ENCODE peak calls at places on chromosomes 1 and 21, in four cellular contexts. J is lung, R is lower leg skin, A is lower lobe of right lung. V is an unnamed sample.

GRCh38 chr21:36719614-36720013 is 20.7 kb downstream of the SIM2 start:
- DNase-seq in J (no peak), R (no peak), A (no peak), V (no peak)

GRCh38 chr1:209427811-209428210 is 155.7 kb upstream of the CAMK1G start:
- DNase-seq in J (no peak), R (peak), A (no peak), V (no peak)

GRCh38 chr1:37875833-37876232 is 16.4 kb upstream of the MTF1 start:
- DNase-seq in J (no peak), R (no peak), A (no peak), V (no peak)

GRCh38 chr1:159854693-159855192 is 7.7 kb downstream of the VSIG8 start:
- DNase-seq in J (peak), R (peak), A (peak), V (peak)

GRCh38 chr1:66043186-66043585 is 250.5 kb downstream of the PDE4B start:
- DNase-seq in J (no peak), R (no peak), A (no peak), V (no peak)

GRCh38 chr1:10761503-10762152 is 34.8 kb downstream of the CASZ1 start:
- DNase-seq in J (peak), R (no peak), A (peak), V (no peak)

GRCh38 chr1:109620396-109620817 is 770 bp downstream of the AMPD2 start:
- DNase-seq in J (no peak), R (no peak), A (no peak), V (no peak)

GRCh38 chr1:112637257-112638108 is 17.9 kb downstream of the CAPZA1 start:
- DNase-seq in J (no peak), R (no peak), A (no peak), V (no peak)

GRCh38 chr1:6513296-6513928 is 21.9 kb upstream of the PLEKHG5 start:
- DNase-seq in J (no peak), R (no peak), A (no peak), V (peak)

GRCh38 chr1:212614398-212615091 is 6.0 kb downstream of the ATF3 start:
- DNase-seq in J (no peak), R (no peak), A (no peak), V (peak)

V was measured in MM.1S.